ENCODE peak calls at places on chromosomes 3 and 15, in four cellular contexts. X, N, H and O are unnamed samples.

GRCh38 chr15:70439880-70440279 is 323.5 kb downstream of the UACA start:
- DNase-seq in X (no peak), N (no peak), H (no peak), O (no peak)

GRCh38 chr3:113148307-113148703 is 63.1 kb upstream of the BOC start:
- DNase-seq in X (no peak), N (no peak), H (no peak), O (no peak)

GRCh38 chr3:99128740-99129505 is 227.4 kb upstream of the DCBLD2 start:
- DNase-seq in H (no peak), N (peak; percentile 99), X (no peak), O (no peak)

GRCh38 chr3:184354121-184354728 is 7.2 kb downstream of the CLCN2 start:
- DNase-seq in X (peak; percentile 35), H (peak; percentile 22), N (no peak), O (peak; percentile 79)

GRCh38 chr3:108862865-108863798 is 40.5 kb downstream of the TRAT1 start:
- DNase-seq in N (peak; percentile 88), H (no peak), X (no peak), O (peak; percentile 5)

GRCh38 chr3:62149962-62150361 is 223.4 kb downstream of the FEZF2 start:
- DNase-seq in N (peak; percentile 49), H (no peak), X (no peak), O (no peak)

GRCh38 chr15:42914728-42915497 is 5.7 kb downstream of the TTBK2 start:
- DNase-seq in N (no peak), X (no peak), H (no peak), O (no peak)

GRCh38 chr15:39925112-39925830 is 5.2 kb upstream of the GPR176 start:
- DNase-seq in N (peak; percentile 32), H (no peak), X (no peak), O (no peak)

GRCh38 chr3:130480736-130481135 is 36.2 kb upstream of the COL6A6 start:
- DNase-seq in H (no peak), N (peak; percentile 32), X (no peak), O (no peak)

GRCh38 chr3:127662051-127662469 is 10.7 kb upstream of the ABTB1 start:
- DNase-seq in X (no peak), H (no peak), N (no peak), O (no peak)

GRCh38 chr3:41053220-41053619 is 146.1 kb upstream of the CTNNB1 start:
- DNase-seq in X (no peak), N (no peak), H (no peak), O (no peak)

GRCh38 chr3:54621181-54621580 is 306.7 kb downstream of the LRTM1 start:
- DNase-seq in H (no peak), X (no peak), N (peak; percentile 5), O (no peak)

GRCh38 chr3:156611870-156612494 is 57.1 kb upstream of the SSR3 start:
- DNase-seq in N (no peak), H (no peak), X (no peak), O (no peak)

GRCh38 chr15:95872366-95872771 is 458.1 kb upstream of the NR2F2 start:
- DNase-seq in H (no peak), N (peak; percentile 80), X (no peak), O (no peak)

GRCh38 chr3:99602183-99602582 is 36.2 kb upstream of the COL8A1 start:
- DNase-seq in X (no peak), H (no peak), N (no peak), O (no peak)

GRCh38 chr15:97143847-97144711 is 813.6 kb downstream of the NR2F2 start:
- DNase-seq in X (no peak), N (no peak), H (no peak), O (no peak)

GRCh38 chr3:122784436-122784835 is 9.2 kb downstream of the HSPBAP1 start:
- DNase-seq in X (no peak), H (no peak), N (peak; percentile 62), O (no peak)

GRCh38 chr3:172591171-172591605 is 68.0 kb upstream of the TNFSF10 start:
- DNase-seq in X (no peak), N (no peak), H (no peak), O (no peak)

GRCh38 chr3:86239956-86240355 is 751.0 kb downstream of the VGLL3 start:
- DNase-seq in H (no peak), X (no peak), N (no peak), O (no peak)

GRCh38 chr3:169864270-169864669 is 5.5 kb downstream of the LRRC31 start:
- DNase-seq in H (no peak), X (no peak), N (no peak), O (no peak)

GRCh38 chr15:40957581-40958051 is 4.3 kb downstream of the CHAC1 start:
- DNase-seq in X (no peak), N (no peak), H (no peak), O (no peak)

GRCh38 chr3:10623578-10624275 is 118.3 kb upstream of the ATP2B2 start:
- DNase-seq in H (no peak), X (no peak), N (no peak), O (no peak)